ENCODE peak calls at places on chromosome 21, in five cellular contexts. E is GM03348, S is thyroid gland, M is lung microvascular endothelial cell, O is HS-5. V is an unnamed sample.

GRCh38 chr21:39137248-39138186 is 45.7 kb downstream of the PSMG1 start:
- DNase-seq in S (no peak), E (peak), O (no peak), M (no peak), V (peak)

GRCh38 chr21:41742073-41742875 is 24.6 kb downstream of the RIPK4 start:
- DNase-seq in E (no peak), M (no peak), S (no peak), O (no peak), V (no peak)

GRCh38 chr21:43910460-43910859 is 45.4 kb downstream of the AGPAT3 start:
- DNase-seq in S (no peak), M (no peak), O (no peak), E (no peak), V (no peak)

GRCh38 chr21:36120304-36120902 is 14.5 kb upstream of the CBR3 start:
- DNase-seq in O (no peak), E (peak), M (no peak), S (no peak), V (no peak)

GRCh38 chr21:34857874-34858273 is 189.1 kb downstream of the CLIC6 start:
- DNase-seq in S (no peak), M (no peak), O (no peak), E (no peak), V (no peak)

GRCh38 chr21:45016491-45017375 is 57.6 kb upstream of the ADARB1 start:
- DNase-seq in S (no peak), O (no peak), M (peak), E (no peak), V (no peak)

GRCh38 chr21:38277501-38278111 is 20.8 kb downstream of the KCNJ15 start:
- DNase-seq in S (peak), M (no peak), E (peak), O (peak), V (peak)

GRCh38 chr21:33383056-33383888 is 19.9 kb upstream of the IFNGR2 start:
- DNase-seq in E (peak), M (peak), O (peak), S (peak), V (peak)

GRCh38 chr21:39633043-39633442 is 20.3 kb downstream of the B3GALT5 start:
- DNase-seq in E (no peak), S (no peak), O (peak), M (no peak), V (no peak)

GRCh38 chr21:36773111-36773510 is 74.2 kb downstream of the SIM2 start:
- DNase-seq in S (peak), M (peak), O (peak), E (peak), V (peak)

GRCh38 chr21:45323487-45324380 is 36.0 kb upstream of the POFUT2 start:
- DNase-seq in S (peak), E (no peak), O (no peak), M (no peak), V (no peak)

GRCh38 chr21:35106246-35106835 is 57.2 kb upstream of the RUNX1 start:
- DNase-seq in S (peak), M (no peak), O (no peak), E (no peak), V (no peak)

GRCh38 chr21:14554948-14555347 is 8.8 kb upstream of the SAMSN1 start:
- DNase-seq in O (no peak), S (no peak), E (no peak), M (no peak), V (peak)

GRCh38 chr21:45031231-45032191 is 42.9 kb upstream of the ADARB1 start:
- DNase-seq in S (no peak), E (no peak), O (no peak), M (no peak), V (no peak)

GRCh38 chr21:19048088-19048672 is 644.6 kb upstream of the TMPRSS15 start:
- DNase-seq in M (no peak), S (no peak), O (no peak), E (no peak), V (no peak)

GRCh38 chr21:41668051-41668541 is 98.8 kb downstream of the RIPK4 start:
- DNase-seq in E (no peak), M (no peak), O (no peak), S (no peak), V (no peak)

GRCh38 chr21:38996355-38996754 is 186.9 kb downstream of the PSMG1 start:
- DNase-seq in E (no peak), M (no peak), S (no peak), O (no peak), V (no peak)

GRCh38 chr21:43771698-43772367 is 4.3 kb downstream of the CSTB start:
- DNase-seq in E (no peak), S (no peak), O (no peak), M (peak), V (no peak)

GRCh38 chr21:28627691-28628090 is 365.0 kb downstream of the LTN1 start:
- DNase-seq in M (no peak), O (no peak), E (no peak), S (no peak), V (no peak)

V was measured in MG63.